ENCODE peak calls at places on chromosome 13, in five cellular contexts. J is AG04450, L is fibroblast of lung, I is neural progenitor cell, U is gastrocnemius medialis. V is an unnamed sample.

GRCh38 chr13:93534181-93534700 is 307.6 kb downstream of the GPC6 start:
- DNase-seq in U (no peak), I (no peak), J (no peak), L (no peak), V (no peak)

GRCh38 chr13:79692846-79693245 is 211.9 kb downstream of the NDFIP2 start:
- DNase-seq in I (no peak), U (no peak), J (no peak), L (no peak), V (no peak)

GRCh38 chr13:93709511-93710244 is 483.1 kb downstream of the GPC6 start:
- DNase-seq in J (no peak), I (no peak), L (no peak), U (no peak), V (no peak)

GRCh38 chr13:28744656-28745055 is 25.9 kb upstream of the SLC46A3 start:
- DNase-seq in U (no peak), J (no peak), I (no peak), L (no peak), V (no peak)

GRCh38 chr13:20654156-20654555 is 49.3 kb upstream of the IL17D start:
- DNase-seq in J (no peak), I (no peak), U (no peak), L (peak), V (no peak)

GRCh38 chr13:113112893-113113845 is 7.6 kb downstream of the F7 start:
- DNase-seq in J (no peak), I (no peak), U (no peak), L (no peak), V (peak)

GRCh38 chr13:87535911-87536310 is 135.3 kb upstream of the SLITRK5 start:
- DNase-seq in U (no peak), L (no peak), J (no peak), I (no peak), V (no peak)

GRCh38 chr13:112118451-112119064 is 51.6 kb downstream of the SOX1 start:
- DNase-seq in L (no peak), U (no peak), I (no peak), J (no peak), V (no peak)

GRCh38 chr13:99528547-99528946 is 27.3 kb downstream of the TM9SF2 start:
- DNase-seq in U (no peak), J (no peak), I (peak), L (peak), V (no peak)

GRCh38 chr13:27016871-27017270 is 154.7 kb downstream of the USP12 start:
- DNase-seq in L (no peak), U (no peak), J (no peak), I (no peak), V (no peak)

GRCh38 chr13:32471187-32471922 is 43.4 kb upstream of the N4BP2L1 start:
- DNase-seq in I (peak), J (peak), L (peak), U (no peak), V (no peak)

GRCh38 chr13:94239135-94239534 is 240.3 kb downstream of the DCT start:
- DNase-seq in L (peak), I (no peak), J (peak), U (no peak), V (no peak)

GRCh38 chr13:90403330-90404082 is 944.0 kb upstream of the MIR17HG start:
- DNase-seq in I (no peak), L (no peak), J (no peak), U (no peak), V (peak)

GRCh38 chr13:81171065-81171647 is 830.2 kb upstream of the SPRY2 start:
- DNase-seq in L (peak), J (no peak), I (peak), U (no peak), V (no peak)

GRCh38 chr13:26558912-26559485 is 1.5 kb downstream of the WASF3 start:
- DNase-seq in I (peak), J (no peak), U (no peak), L (no peak), V (no peak)

GRCh38 chr13:49218493-49219051 is 1.6 kb upstream of the MLNR start:
- DNase-seq in J (no peak), U (no peak), I (peak), L (peak), V (no peak)

GRCh38 chr13:49219647-49220034 is 497 bp upstream of the MLNR start:
- DNase-seq in J (no peak), I (no peak), U (no peak), L (no peak), V (no peak)

GRCh38 chr13:49217962-49218492 is 2.1 kb upstream of the MLNR start:
- DNase-seq in I (no peak), L (no peak), J (no peak), U (no peak), V (no peak)

GRCh38 chr13:49220856-49221614 is 897 bp downstream of the MLNR start:
- DNase-seq in U (no peak), L (no peak), I (peak), J (no peak), V (no peak)

DNA sequence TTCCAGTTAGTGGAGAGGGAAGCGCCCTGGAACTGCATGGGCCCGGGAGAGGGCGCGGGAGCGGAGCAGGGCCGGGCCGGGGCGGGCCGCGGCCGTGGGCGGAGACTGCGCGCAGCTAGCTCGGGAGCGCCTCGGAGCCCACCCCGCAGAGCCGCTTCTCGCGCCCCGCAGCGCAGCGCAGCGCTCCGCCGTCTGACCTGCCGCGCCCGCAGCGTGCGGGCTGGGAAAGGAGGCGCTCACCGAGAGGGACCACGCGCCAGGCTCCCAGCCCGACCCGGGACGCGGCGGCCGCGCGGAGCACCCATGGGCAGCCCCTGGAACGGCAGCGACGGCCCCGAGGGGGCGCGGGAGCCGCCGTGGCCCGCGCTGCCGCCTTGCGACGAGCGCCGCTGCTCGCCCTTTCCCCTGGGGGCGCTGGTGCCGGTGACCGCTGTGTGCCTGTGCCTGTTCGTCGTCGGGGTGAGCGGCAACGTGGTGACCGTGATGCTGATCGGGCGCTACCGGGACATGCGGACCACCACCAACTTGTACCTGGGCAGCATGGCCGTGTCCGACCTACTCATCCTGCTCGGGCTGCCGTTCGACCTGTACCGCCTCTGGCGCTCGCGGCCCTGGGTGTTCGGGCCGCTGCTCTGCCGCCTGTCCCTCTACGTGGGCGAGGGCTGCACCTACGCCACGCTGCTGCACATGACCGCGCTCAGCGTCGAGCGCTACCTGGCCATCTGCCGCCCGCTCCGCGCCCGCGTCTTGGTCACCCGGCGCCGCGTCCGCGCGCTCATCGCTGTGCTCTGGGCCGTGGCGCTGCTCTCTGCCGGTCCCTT is at the start of gene MLNR:
- DNase-seq in I (peak), U (no peak), L (peak), J (no peak), V (peak)
- H3K4me3 ChIP-seq in I (peak), U (peak), L (no peak), J (peak), V (peak)

GRCh38 chr13:60047943-60048342 is 115.8 kb downstream of the DIAPH3 start:
- DNase-seq in I (peak), J (no peak), U (no peak), L (peak), V (no peak)

GRCh38 chr13:60044321-60044720 is 119.4 kb downstream of the DIAPH3 start:
- DNase-seq in I (no peak), L (no peak), U (no peak), J (no peak), V (no peak)

GRCh38 chr13:60043262-60043661 is 120.5 kb downstream of the DIAPH3 start:
- DNase-seq in L (peak), U (no peak), I (no peak), J (no peak), V (no peak)
- H3K4me3 ChIP-seq in L (no peak), U (no peak), I (no peak), J (no peak), V (no peak)

GRCh38 chr13:74571811-74572210 is 437.6 kb upstream of the KLF12 start:
- DNase-seq in I (no peak), U (no peak), J (no peak), L (no peak), V (no peak)

GRCh38 chr13:74574964-74575728 is 440.9 kb upstream of the KLF12 start:
- DNase-seq in I (no peak), U (no peak), L (no peak), J (no peak), V (no peak)

GRCh38 chr13:74570834-74571233 is 436.6 kb upstream of the KLF12 start:
- DNase-seq in L (peak), U (no peak), J (peak), I (no peak), V (no peak)

GRCh38 chr13:74575729-74576125 is 441.5 kb upstream of the KLF12 start:
- DNase-seq in U (peak), J (no peak), I (peak), L (peak), V (peak)

DNA sequence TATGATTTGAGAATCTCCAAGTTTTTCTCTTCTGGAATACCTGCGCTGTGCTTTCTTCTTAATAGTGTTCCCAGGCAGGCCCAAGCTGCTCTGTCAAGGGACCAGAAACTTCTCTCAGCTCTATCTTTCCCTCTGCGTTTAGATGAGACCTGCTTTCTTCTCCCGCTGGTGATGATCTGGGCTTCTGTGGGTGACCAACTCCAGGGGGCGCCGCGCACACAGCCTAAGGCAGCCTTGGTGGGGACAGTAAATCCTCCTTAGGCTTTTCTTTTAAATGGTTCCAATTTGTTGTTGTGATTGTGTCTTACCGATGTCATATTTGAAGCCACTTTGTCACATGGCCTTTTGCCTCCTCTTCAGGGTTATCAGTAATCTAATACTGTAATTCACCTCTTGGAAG is 439.4 kb upstream of the KLF12 start:
- DNase-seq in J (no peak), L (no peak), U (no peak), I (peak), V (no peak)
- H3K4me3 ChIP-seq in J (no peak), L (no peak), U (no peak), I (no peak), V (no peak)

DNA sequence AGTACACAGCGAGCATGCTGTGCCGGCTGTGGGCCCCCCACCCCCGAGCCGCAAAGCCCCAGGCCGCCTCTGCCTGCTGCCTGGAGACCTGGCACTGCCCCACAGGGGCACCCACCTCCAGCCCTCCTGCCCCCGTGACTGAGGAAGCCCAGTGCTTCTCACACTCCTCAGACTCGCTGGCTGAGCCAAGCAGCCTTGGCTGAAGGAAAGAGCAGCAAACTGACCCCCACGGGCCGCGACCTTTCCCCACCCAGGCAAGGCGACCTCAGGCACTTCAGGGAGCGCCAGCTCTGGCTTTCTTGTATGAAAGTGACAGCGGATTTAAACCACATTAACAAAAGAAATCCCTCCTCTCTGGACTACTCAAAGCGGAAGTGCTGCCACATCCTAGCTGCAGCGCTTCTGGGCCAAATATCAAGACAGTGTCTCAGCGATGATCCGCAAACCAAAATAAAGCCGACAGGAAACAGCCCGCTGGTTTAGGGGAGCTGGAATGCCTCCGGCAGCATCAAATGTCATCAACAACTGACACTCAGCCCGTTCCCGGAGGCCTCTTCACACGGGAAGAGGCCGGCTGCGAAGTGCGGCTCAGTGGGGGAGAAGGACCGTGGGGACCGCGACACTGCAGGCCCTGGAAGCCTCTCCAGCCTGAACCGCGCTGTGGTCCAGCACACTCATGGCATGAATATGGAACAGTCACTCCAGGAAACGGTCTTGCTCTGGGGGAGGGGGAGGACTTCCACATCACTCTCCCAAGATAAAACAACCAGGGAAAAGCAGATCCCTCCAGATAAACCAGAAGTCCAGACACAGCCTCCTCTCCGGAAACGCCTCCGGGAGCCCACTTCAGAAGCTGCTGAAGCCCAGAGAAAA is 1.5 kb downstream of the RASA3 start:
- DNase-seq in I (peak), U (peak), J (peak), L (peak), V (peak)
- H3K4me3 ChIP-seq in I (peak), U (peak), J (peak), L (peak), V (peak)

GRCh38 chr13:46179576-46180368 is 2.2 kb downstream of the LCP1 start:
- DNase-seq in L (no peak), U (peak), J (no peak), I (no peak), V (no peak)
- H3K4me3 ChIP-seq in L (no peak), U (no peak), J (no peak), I (no peak), V (no peak)

DNA sequence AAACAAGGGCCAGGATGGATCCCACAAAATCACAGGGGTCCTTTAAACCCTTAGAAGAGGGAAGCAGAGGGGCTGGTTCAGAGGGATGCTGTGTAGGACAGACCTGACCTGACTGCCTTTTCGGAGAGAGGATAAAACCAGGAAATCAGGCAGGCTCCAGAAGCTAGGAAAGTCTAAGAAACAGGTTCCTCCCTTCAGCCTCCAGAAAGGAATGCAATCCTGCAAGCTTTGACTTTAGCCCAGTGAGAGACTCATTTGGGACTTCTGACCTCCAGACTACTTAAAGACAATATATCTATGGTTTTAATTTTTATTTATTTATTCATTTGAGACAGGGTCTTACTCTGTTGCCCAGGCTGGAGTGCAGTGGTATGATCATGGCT is 5.3 kb downstream of the RAB20 start:
- DNase-seq in J (no peak), I (no peak), U (no peak), L (no peak), V (no peak)
- H3K4me3 ChIP-seq in J (no peak), I (no peak), U (no peak), L (no peak), V (no peak)

GRCh38 chr13:108895220-108895704 is 265.9 kb downstream of the MYO16 start:
- DNase-seq in U (no peak), J (no peak), L (peak), I (peak), V (no peak)
- H3K4me3 ChIP-seq in U (no peak), J (no peak), L (no peak), I (no peak), V (no peak)

GRCh38 chr13:76886005-76886291 is 257 bp downstream of the KCTD12 start:
- DNase-seq in U (no peak), I (no peak), J (no peak), L (no peak), V (no peak)

GRCh38 chr13:76882431-76882830 is 3.8 kb downstream of the KCTD12 start:
- DNase-seq in U (no peak), J (no peak), L (peak), I (no peak), V (no peak)

GRCh38 chr13:76884571-76885202 is 1.5 kb downstream of the KCTD12 start:
- DNase-seq in J (no peak), L (peak), I (no peak), U (no peak), V (no peak)

GRCh38 chr13:76885203-76886004 is 801 bp downstream of the KCTD12 start:
- DNase-seq in L (peak), I (peak), J (no peak), U (peak), V (peak)

GRCh38 chr13:76884167-76884566 is 2.0 kb downstream of the KCTD12 start:
- DNase-seq in L (peak), U (no peak), J (no peak), I (peak), V (peak)
- H3K4me3 ChIP-seq in L (peak), U (peak), J (peak), I (no peak), V (peak)

GRCh38 chr13:106490887-106491321 is 44.6 kb downstream of the EFNB2 start:
- DNase-seq in L (no peak), U (no peak), J (no peak), I (no peak), V (no peak)

GRCh38 chr13:106491463-106491862 is 44.0 kb downstream of the EFNB2 start:
- DNase-seq in L (no peak), J (no peak), U (no peak), I (no peak), V (no peak)

GRCh38 chr13:106491928-106492327 is 43.5 kb downstream of the EFNB2 start:
- DNase-seq in J (no peak), I (no peak), U (no peak), L (no peak), V (no peak)

GRCh38 chr13:106493569-106493968 is 41.9 kb downstream of the EFNB2 start:
- DNase-seq in U (no peak), L (no peak), J (no peak), I (no peak), V (no peak)

DNA sequence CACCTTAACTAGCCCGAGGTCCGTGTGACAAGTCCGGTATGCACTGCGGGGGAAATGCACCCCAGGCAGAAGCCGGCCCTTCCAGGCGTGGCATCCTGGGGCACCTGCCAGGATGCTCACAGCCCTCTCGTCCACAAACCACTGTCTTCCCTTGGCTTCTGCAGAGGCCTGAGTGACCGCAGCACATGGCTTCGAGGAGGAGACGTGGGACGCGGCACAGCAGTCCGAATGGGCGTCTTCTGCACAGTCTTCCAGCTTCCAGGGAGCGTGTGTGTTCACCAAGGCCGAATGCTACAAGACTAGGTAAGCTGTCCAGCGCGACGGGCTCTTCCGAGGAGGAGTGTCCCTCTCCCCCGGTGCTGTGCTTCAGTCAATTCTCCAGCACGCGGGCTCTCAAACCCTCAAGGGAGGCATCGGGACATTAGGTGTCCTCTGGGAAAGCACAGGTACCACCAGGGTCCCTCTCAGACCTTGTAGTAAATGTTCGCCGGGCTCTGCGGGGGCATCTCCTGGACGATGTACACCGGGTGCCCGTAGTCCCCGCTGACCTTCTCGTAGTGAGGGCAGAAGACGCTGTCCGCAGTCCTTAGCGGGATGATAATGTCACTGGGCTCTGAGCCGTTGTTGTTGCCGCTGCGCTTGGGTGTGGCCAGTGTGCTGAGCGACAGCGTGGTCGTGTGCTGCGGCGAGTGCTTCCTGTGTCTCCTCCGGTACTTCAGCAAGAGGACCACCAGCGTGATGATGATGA is 42.7 kb downstream of the EFNB2 start:
- DNase-seq in I (no peak), U (no peak), J (no peak), L (no peak), V (no peak)
- H3K4me3 ChIP-seq in I (no peak), U (no peak), J (no peak), L (no peak), V (no peak)

V was measured in kidney.